ENCODE peak calls at places on chromosomes 11 and 22, in four cellular contexts. L is fibroblast of lung, V is PC-3, C is neuronal stem cell. X is an unnamed sample.
A peak's percentile ranks its signal among the peaks of the same experiment; 100 is the strongest.

GRCh38 chr11:87252869-87253268 is 215.1 kb downstream of the TMEM135 start:
- DNase-seq in V (peak; percentile 47), L (no peak), C (no peak), X (no peak)

GRCh38 chr11:2783536-2784082 is 83.8 kb upstream of the KCNQ1OT1 start:
- DNase-seq in C (no peak), L (peak; percentile 60), V (no peak), X (no peak)

GRCh38 chr22:38262051-38262795 is 10.6 kb downstream of the TMEM184B start:
- DNase-seq in C (no peak), L (peak; percentile 34), V (peak; percentile 42), X (no peak)

GRCh38 chr11:45289369-45289768 is 3.2 kb upstream of the SYT13 start:
- DNase-seq in C (no peak), L (peak; percentile 70), V (peak; percentile 60), X (no peak)

GRCh38 chr22:37282385-37282677 is at the start of gene CYTH4:
- DNase-seq in C (no peak), V (peak; percentile 58), L (no peak), X (no peak)

GRCh38 chr22:20588092-20588842 is 80.9 kb downstream of the MED15 start:
- DNase-seq in V (no peak), L (no peak), C (no peak), X (no peak)

GRCh38 chr22:44584256-44584902 is 86.3 kb upstream of the RTL6 start:
- DNase-seq in L (no peak), V (no peak), C (no peak), X (no peak)

GRCh38 chr11:117928818-117929567 is at the start of gene TMPRSS13:
- DNase-seq in L (no peak), V (peak; percentile 87), C (no peak), X (peak; percentile 17)

GRCh38 chr11:79253280-79253679 is 187.6 kb downstream of the TENM4 start:
- DNase-seq in C (no peak), L (no peak), V (no peak), X (no peak)

GRCh38 chr11:85772700-85773099 is 38.2 kb downstream of the SYTL2 start:
- DNase-seq in L (peak; percentile 87), C (no peak), V (no peak), X (no peak)

GRCh38 chr22:31906086-31906485 is 38.2 kb upstream of the YWHAH start:
- DNase-seq in V (no peak), C (no peak), L (no peak), X (no peak)
- H3K9ac ChIP-seq in V (no peak overlapping the region), C (no peak overlapping the region), L (no peak overlapping the region), X (no peak overlapping the region)

GRCh38 chr11:763073-763463 is 14.2 kb downstream of the GATD1 start:
- DNase-seq in V (peak; percentile 59), L (no peak), C (no peak), X (no peak)

GRCh38 chr11:762421-763072 is 14.7 kb downstream of the GATD1 start:
- DNase-seq in V (peak; percentile 81), C (no peak), L (peak; percentile 78), X (peak; percentile 57)

GRCh38 chr11:765025-765801 is 12.1 kb downstream of the GATD1 start:
- DNase-seq in C (no peak), V (peak; percentile 61), L (peak; percentile 30), X (no peak)

GRCh38 chr11:764322-765024 is 12.8 kb downstream of the GATD1 start:
- DNase-seq in C (no peak), V (no peak), L (no peak), X (no peak)

GRCh38 chr11:763549-764321 is 13.6 kb downstream of the GATD1 start:
- DNase-seq in C (no peak), V (no peak), L (no peak), X (no peak)
- H3K9ac ChIP-seq in C (no peak overlapping the region), V (no peak overlapping the region), L (no peak overlapping the region), X (peak overlapping the region; percentile 50)

GRCh38 chr11:58905141-58905715 is 34.1 kb upstream of the GLYATL1 start:
- DNase-seq in C (peak; percentile 59), L (peak; percentile 73), V (peak; percentile 48), X (no peak)
- H3K9ac ChIP-seq in C (peak overlapping the region; percentile 89), L (peak overlapping the region; percentile 41), V (no peak overlapping the region), X (peak overlapping the region; percentile 53)

DNA sequence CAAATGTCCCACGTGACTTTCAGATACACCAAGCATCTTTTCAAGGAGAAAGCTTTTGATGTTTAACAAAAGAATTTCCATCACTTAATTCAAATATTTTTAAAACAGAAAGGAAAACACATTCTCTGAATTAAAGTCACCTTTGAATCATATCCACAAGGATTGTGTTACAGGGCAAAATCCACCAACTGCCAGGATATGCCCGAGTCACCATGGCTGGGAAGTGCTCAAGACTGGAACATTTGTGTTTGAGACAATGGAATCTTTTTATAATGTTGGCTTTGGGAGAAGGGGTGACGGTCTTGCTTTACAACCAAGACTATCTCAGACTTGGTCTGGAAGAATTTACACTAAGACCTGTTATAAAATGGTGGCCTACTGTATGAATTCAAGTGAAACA is 40.8 kb downstream of the BID start:
- DNase-seq in L (peak; percentile 25), C (no peak), V (peak; percentile 26), X (no peak)
- H3K9ac ChIP-seq in L (no peak overlapping the region), C (no peak overlapping the region), V (no peak overlapping the region), X (no peak overlapping the region)